ENCODE peak calls at places on chromosomes 12 and 14, in five cellular contexts. B is H1, U is K562, P is HepG2, H is GM12878. K is an unnamed sample.

GRCh38 chr12:70080577-70080976 is 162.7 kb upstream of the CNOT2 start:
- DNase-seq in B (no peak), U (no peak), P (no peak), H (no peak), K (no peak)

GRCh38 chr14:90107789-90108188 is 46.0 kb downstream of the KCNK13 start:
- DNase-seq in B (no peak), U (no peak), P (no peak), H (no peak), K (no peak)

GRCh38 chr14:100569734-100570251 is 17.4 kb downstream of the BEGAIN start:
- DNase-seq in B (no peak), U (no peak), P (no peak), H (no peak), K (no peak)

GRCh38 chr12:104108755-104109445 is 29.1 kb downstream of the NFYB start:
- DNase-seq in B (peak; percentile 91), U (peak; percentile 60), P (peak; percentile 62), H (peak; percentile 55), K (peak; percentile 75)

GRCh38 chr12:123879691-123880090 is 92.9 kb downstream of the CCDC92 start:
- DNase-seq in B (no peak), U (no peak), P (no peak), H (no peak), K (no peak)

GRCh38 chr12:28767836-28768348 is 381.2 kb upstream of the FAR2 start:
- DNase-seq in B (no peak), U (no peak), P (no peak), H (no peak), K (no peak)

GRCh38 chr12:112102127-112102526 is 6.5 kb downstream of the NAA25 start:
- DNase-seq in B (no peak), U (no peak), P (no peak), H (no peak), K (no peak)

GRCh38 chr12:59803735-59804134 is 207.9 kb downstream of the SLC16A7 start:
- DNase-seq in B (no peak), U (no peak), P (no peak), H (no peak), K (no peak)

GRCh38 chr12:55931780-55932545 is 1.0 kb downstream of the DGKA start:
- DNase-seq in B (peak; percentile 73), U (peak; percentile 67), P (no peak), H (no peak), K (no peak)

GRCh38 chr14:72651081-72651480 is 242.8 kb downstream of the DPF3 start:
- DNase-seq in B (peak; percentile 22), U (no peak), P (no peak), H (no peak), K (no peak)

GRCh38 chr14:54839681-54840080 is 62.9 kb downstream of the GCH1 start:
- DNase-seq in B (no peak), U (no peak), P (peak; percentile 89), H (no peak), K (no peak)

GRCh38 chr12:116508145-116509121 is 50.7 kb upstream of the MAP1LC3B2 start:
- DNase-seq in B (peak; percentile 88), U (peak; percentile 78), P (no peak), H (no peak), K (no peak)
- TF ChIP-seq POLR2AphosphoS5 in B (no peak), U (no peak), P (no peak), H (no peak), K (no peak)

GRCh38 chr14:51846631-51847488 is 13.6 kb upstream of the GNG2 start:
- DNase-seq in B (peak; percentile 82), U (no peak), P (no peak), H (peak; percentile 93), K (no peak)
- TF ChIP-seq SRF in B (no peak), U (no peak), P (no peak), H (peak; percentile 38), K (no peak)

GRCh38 chr12:122366685-122367475 is 55.6 kb downstream of the CLIP1 start:
- DNase-seq in B (no peak), U (peak; percentile 32), P (peak; percentile 84), H (no peak), K (peak; percentile 78)
- TF ChIP-seq POLR2AphosphoS5 in B (no peak), U (no peak), P (no peak), H (no peak), K (peak; percentile 52)

DNA sequence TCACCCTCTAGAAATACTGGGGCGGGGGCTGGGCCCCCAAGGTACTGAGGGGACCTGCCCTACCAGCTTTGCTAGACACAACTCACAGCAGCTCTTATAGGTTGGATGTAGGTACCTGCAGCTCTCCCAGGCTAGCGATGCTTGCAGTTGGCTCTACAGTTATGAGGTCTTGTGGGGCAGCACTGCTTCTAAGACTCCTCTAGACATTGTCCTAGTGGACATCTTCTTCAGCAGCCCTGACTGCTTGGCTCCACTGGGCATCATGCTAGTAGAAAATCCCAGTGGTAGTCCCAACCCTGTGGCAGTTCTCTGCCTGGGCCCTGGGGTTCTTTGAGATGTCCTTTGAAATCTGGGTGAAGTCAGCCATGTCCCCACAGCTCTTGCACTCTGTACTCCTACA is 419.3 kb upstream of the SEL1L start:
- DNase-seq in B (no peak), U (no peak), P (no peak), H (no peak), K (no peak)
- TF ChIP-seq SRF in B (no peak), U (no peak), P (no peak), H (no peak), K (no peak)

DNA sequence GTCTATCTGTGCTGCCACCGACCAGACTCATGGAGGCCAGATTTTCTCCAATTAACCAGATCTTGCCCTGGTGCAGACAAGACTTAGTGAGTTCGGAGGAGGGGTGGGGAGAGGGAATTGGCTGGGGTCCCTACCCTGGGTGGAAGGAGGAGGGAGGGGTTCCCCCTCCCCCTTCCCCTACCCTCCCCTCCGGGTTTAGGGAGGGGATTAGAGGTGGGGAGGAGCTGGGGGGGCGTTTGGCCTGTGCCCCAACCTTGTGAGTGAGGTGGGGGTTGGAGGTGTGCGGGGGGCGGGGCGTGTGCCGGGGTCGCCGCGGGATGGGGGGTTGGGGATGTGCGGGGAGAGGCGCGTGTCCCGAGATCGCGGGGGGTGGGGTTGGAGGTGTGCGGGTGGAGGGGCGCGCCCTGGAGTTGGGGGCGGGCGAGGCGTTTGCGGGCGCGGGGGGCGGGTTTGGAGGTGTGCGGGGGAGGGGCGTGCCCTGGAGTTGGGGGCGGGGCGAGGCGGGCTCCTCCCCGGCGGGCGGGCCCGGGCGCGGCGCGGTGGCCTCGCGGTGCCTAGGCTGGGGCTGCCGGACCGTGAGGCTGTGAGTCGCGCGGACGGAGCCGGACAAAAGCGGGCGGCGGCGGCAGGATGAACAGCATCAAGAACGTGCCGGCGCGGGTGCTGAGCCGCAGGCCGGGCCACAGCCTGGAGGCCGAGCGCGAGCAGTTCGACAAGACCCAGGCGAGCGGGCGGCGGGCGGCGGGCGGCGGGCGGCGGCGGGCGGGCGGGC is at the start of gene HIP1R:
- DNase-seq in B (peak; percentile 78), U (peak; percentile 93), P (no peak), H (no peak), K (peak; percentile 16)
- TF ChIP-seq POLR2AphosphoS5 in B (no peak), U (no peak), P (no peak), H (no peak), K (peak; percentile 87)

DNA sequence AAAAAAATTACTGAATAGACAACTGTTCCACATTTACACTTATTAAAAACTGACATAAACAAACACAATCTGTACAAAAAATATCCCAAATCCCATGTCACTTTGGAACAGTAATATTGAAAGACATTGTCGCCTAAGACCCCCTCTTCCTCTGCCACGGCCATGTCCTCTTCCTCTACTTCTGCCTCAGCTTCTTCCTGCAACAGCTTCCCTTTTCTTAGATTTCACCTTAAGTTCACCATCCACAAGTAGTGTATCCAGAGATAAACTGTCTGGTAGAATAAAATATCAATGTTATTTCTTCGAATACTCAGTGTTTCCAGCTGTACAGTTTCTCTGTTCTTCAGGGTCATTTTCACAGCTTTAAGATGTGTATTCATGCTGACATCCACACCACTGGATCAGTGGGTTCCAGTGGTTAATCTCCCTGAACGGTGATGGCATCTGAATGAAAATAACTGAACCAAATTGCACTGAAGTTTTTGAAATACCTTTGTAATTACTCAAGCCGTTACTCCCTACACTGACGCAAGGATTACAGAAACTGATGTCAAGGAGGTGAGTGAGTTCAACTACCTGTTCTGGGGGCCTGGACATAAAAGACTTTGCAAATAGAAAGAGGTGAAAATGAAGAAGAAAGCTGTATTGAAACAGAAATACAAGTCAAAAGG is 208.5 kb downstream of the C12orf50 start:
- DNase-seq in B (no peak), U (no peak), P (no peak), H (no peak), K (peak; percentile 64)
- TF ChIP-seq SRF in B (no peak), U (no peak), P (no peak), H (no peak), K (peak; percentile 18)

DNA sequence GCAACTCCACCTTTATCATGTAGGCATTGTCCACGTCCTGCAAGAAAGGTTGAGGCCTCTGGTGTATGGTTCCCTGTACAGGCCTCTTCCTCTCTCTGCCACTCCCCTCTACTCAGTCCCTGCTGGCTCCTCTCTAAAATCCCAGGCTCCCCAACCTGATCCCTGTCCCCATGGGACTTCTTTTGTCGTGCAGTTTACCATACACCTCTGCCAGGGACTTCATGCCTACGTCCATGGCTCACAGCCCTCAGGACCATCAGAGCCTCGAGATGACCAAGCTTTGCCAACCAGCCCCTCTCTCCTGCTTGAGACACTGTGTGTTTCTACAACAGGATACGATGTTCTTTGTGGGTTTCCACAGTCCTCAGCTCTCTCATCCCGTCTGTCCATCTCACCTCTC is 2.9 kb downstream of the KRT2 start:
- DNase-seq in B (no peak), U (no peak), P (no peak), H (no peak), K (no peak)
- TF ChIP-seq POLR2AphosphoS5 in B (no peak), U (no peak), P (no peak), H (no peak), K (no peak)

GRCh38 chr14:97270308-97270707 is 473.1 kb downstream of the VRK1 start:
- DNase-seq in B (no peak), U (no peak), P (peak; percentile 5), H (no peak), K (no peak)

GRCh38 chr14:97264516-97265230 is 467.5 kb downstream of the VRK1 start:
- DNase-seq in B (no peak), U (no peak), P (no peak), H (no peak), K (no peak)

GRCh38 chr14:97267509-97267908 is 470.3 kb downstream of the VRK1 start:
- DNase-seq in B (no peak), U (no peak), P (no peak), H (no peak), K (peak; percentile 18)

GRCh38 chr14:97262336-97262735 is 465.2 kb downstream of the VRK1 start:
- DNase-seq in B (no peak), U (no peak), P (no peak), H (no peak), K (no peak)

GRCh38 chr14:97266653-97267052 is 469.5 kb downstream of the VRK1 start:
- DNase-seq in B (no peak), U (no peak), P (peak; percentile 10), H (no peak), K (peak; percentile 89)
- TF ChIP-seq SRF in B (no peak), U (no peak), P (no peak), H (no peak), K (peak; percentile 83)

GRCh38 chr12:118035194-118036041 is 18.9 kb downstream of the RFC5 start:
- DNase-seq in B (no peak), U (no peak), P (no peak), H (peak; percentile 90), K (no peak)
- TF ChIP-seq POLR2AphosphoS5 in B (no peak), U (no peak), P (no peak), H (no peak), K (no peak)